ENCODE peak calls at places on chromosomes 16 and 17, in nine cellular contexts. One of them, this sample, is unnamed.

GRCh38 chr17:72125742-72126141 is 4.9 kb downstream of the SOX9 start:
- DNase-seq in IMR-90: peak
- DNase-seq in fibroblast of lung: peak
- DNase-seq in Peyer's patch: no peak
- DNase-seq in upper lobe of right lung: no peak
- DNase-seq in Panc1: no peak
- DNase-seq in AG04449: no peak
- DNase-seq in AG09309: no peak
- DNase-seq in left ventricle myocardium inferior: no peak
- DNase-seq in this sample: no peak

GRCh38 chr16:88458039-88458772 is 5.1 kb downstream of the ZFPM1 start:
- DNase-seq in upper lobe of right lung: no peak
- DNase-seq in AG04449: no peak
- DNase-seq in IMR-90: no peak
- DNase-seq in left ventricle myocardium inferior: no peak
- DNase-seq in Peyer's patch: no peak
- DNase-seq in Panc1: no peak
- DNase-seq in AG09309: no peak
- DNase-seq in fibroblast of lung: no peak
- DNase-seq in this sample: no peak

GRCh38 chr17:80955078-80955477 is 36.6 kb upstream of the CHMP6 start:
- DNase-seq in Peyer's patch: no peak
- DNase-seq in fibroblast of lung: no peak
- DNase-seq in upper lobe of right lung: peak
- DNase-seq in AG09309: no peak
- DNase-seq in AG04449: no peak
- DNase-seq in Panc1: no peak
- DNase-seq in IMR-90: no peak
- DNase-seq in left ventricle myocardium inferior: no peak
- DNase-seq in this sample: no peak

GRCh38 chr17:65366102-65366844 is 195.2 kb downstream of the AXIN2 start:
- DNase-seq in Peyer's patch: no peak
- DNase-seq in fibroblast of lung: peak
- DNase-seq in left ventricle myocardium inferior: no peak
- DNase-seq in AG04449: no peak
- DNase-seq in AG09309: no peak
- DNase-seq in IMR-90: no peak
- DNase-seq in Panc1: no peak
- DNase-seq in upper lobe of right lung: no peak
- DNase-seq in this sample: no peak

GRCh38 chr16:84692451-84692850 is 7.3 kb upstream of the USP10 start:
- DNase-seq in AG04449: no peak
- DNase-seq in IMR-90: no peak
- DNase-seq in Peyer's patch: no peak
- DNase-seq in AG09309: no peak
- DNase-seq in upper lobe of right lung: no peak
- DNase-seq in left ventricle myocardium inferior: no peak
- DNase-seq in Panc1: no peak
- DNase-seq in fibroblast of lung: no peak
- DNase-seq in this sample: no peak

GRCh38 chr16:77850637-77851330 is 62.4 kb downstream of the VAT1L start:
- DNase-seq in Panc1: no peak
- DNase-seq in AG09309: no peak
- DNase-seq in fibroblast of lung: peak
- DNase-seq in upper lobe of right lung: no peak
- DNase-seq in AG04449: no peak
- DNase-seq in left ventricle myocardium inferior: no peak
- DNase-seq in Peyer's patch: no peak
- DNase-seq in IMR-90: peak
- DNase-seq in this sample: no peak

GRCh38 chr16:80580109-80580832 is 39.5 kb downstream of the DYNLRB2 start:
- DNase-seq in upper lobe of right lung: no peak
- DNase-seq in AG09309: no peak
- DNase-seq in AG04449: no peak
- DNase-seq in IMR-90: peak
- DNase-seq in fibroblast of lung: peak
- DNase-seq in Panc1: no peak
- DNase-seq in left ventricle myocardium inferior: no peak
- DNase-seq in Peyer's patch: peak
- DNase-seq in this sample: peak

GRCh38 chr17:32445976-32446375 is 1.7 kb downstream of the PSMD11 start:
- DNase-seq in left ventricle myocardium inferior: no peak
- DNase-seq in upper lobe of right lung: no peak
- DNase-seq in AG09309: no peak
- DNase-seq in AG04449: no peak
- DNase-seq in fibroblast of lung: peak
- DNase-seq in Panc1: no peak
- DNase-seq in Peyer's patch: no peak
- DNase-seq in IMR-90: peak
- DNase-seq in this sample: no peak

GRCh38 chr17:73292031-73292531 is 19.7 kb downstream of the CDC42EP4 start:
- DNase-seq in fibroblast of lung: peak
- DNase-seq in Panc1: no peak
- DNase-seq in AG09309: no peak
- DNase-seq in AG04449: no peak
- DNase-seq in upper lobe of right lung: no peak
- DNase-seq in left ventricle myocardium inferior: peak
- DNase-seq in IMR-90: peak
- DNase-seq in Peyer's patch: no peak
- DNase-seq in this sample: no peak
- TF ChIP-seq CTCF in fibroblast of lung: no peak
- TF ChIP-seq CTCF in Panc1: no peak
- TF ChIP-seq CTCF in AG09309: no peak
- TF ChIP-seq CTCF in AG04449: no peak
- TF ChIP-seq CTCF in upper lobe of right lung: no peak
- TF ChIP-seq CTCF in left ventricle myocardium inferior: no peak
- TF ChIP-seq CTCF in IMR-90: no peak
- TF ChIP-seq CTCF in Peyer's patch: no peak
- TF ChIP-seq CTCF in this sample: no peak

GRCh38 chr17:7219812-7220592 is at the start of the genes ACADVL and DLG4:
- DNase-seq in Panc1: no peak
- DNase-seq in IMR-90: peak
- DNase-seq in fibroblast of lung: peak
- DNase-seq in AG09309: no peak
- DNase-seq in Peyer's patch: peak
- DNase-seq in upper lobe of right lung: peak
- DNase-seq in left ventricle myocardium inferior: peak
- DNase-seq in AG04449: no peak
- DNase-seq in this sample: peak

GRCh38 chr17:7222972-7223292 is 3.2 kb downstream of the ACADVL start:
- DNase-seq in IMR-90: no peak
- DNase-seq in AG04449: no peak
- DNase-seq in Peyer's patch: no peak
- DNase-seq in Panc1: no peak
- DNase-seq in fibroblast of lung: no peak
- DNase-seq in AG09309: no peak
- DNase-seq in left ventricle myocardium inferior: no peak
- DNase-seq in upper lobe of right lung: no peak
- DNase-seq in this sample: no peak

GRCh38 chr17:7220593-7221280 is 999 bp downstream of the ACADVL start:
- DNase-seq in IMR-90: peak
- DNase-seq in AG09309: no peak
- DNase-seq in Panc1: no peak
- DNase-seq in AG04449: no peak
- DNase-seq in upper lobe of right lung: peak
- DNase-seq in Peyer's patch: peak
- DNase-seq in fibroblast of lung: peak
- DNase-seq in left ventricle myocardium inferior: no peak
- DNase-seq in this sample: no peak

GRCh38 chr17:7222093-7222971 is 2.6 kb downstream of the ACADVL start:
- DNase-seq in left ventricle myocardium inferior: no peak
- DNase-seq in Panc1: no peak
- DNase-seq in AG09309: no peak
- DNase-seq in AG04449: no peak
- DNase-seq in upper lobe of right lung: no peak
- DNase-seq in IMR-90: no peak
- DNase-seq in fibroblast of lung: no peak
- DNase-seq in Peyer's patch: no peak
- DNase-seq in this sample: no peak

DNA sequence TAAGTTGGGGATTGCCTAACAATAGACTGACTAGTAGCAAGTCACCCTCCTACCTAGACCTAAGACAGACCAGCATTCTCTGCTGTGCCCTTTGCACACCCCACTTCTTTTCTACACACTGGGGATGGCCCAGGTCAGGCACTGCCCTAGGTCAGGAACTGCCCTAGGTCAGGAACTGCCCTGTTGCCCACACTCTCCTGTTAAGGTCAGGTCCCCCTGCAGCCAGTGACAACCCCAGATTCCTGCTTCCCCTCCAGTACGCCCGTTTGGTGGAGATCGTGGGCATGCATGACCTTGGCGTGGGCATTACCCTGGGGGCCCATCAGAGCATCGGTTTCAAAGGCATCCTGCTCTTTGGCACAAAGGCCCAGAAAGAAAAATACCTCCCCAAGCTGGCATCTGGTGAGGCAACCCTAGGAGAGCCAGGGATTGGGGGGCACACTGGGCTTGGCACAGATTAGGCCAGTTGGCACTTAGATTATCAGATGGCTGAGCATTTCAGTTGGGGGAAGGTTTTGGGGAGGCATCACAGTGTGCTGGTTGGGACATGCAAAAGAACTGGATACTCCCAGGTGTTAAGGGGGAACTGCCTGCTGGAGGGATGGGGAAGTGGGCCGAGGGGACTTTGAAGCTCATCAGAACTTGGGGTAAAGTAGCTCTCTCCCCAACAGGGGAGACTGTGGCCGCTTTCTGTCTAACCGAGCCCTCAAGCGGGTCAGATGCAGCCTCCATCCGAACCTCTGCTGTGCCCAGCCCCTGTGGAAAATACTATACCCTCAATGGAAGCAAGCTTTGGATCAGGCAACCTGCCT is 1.7 kb downstream of the ACADVL start:
- DNase-seq in upper lobe of right lung: no peak
- DNase-seq in AG04449: no peak
- DNase-seq in fibroblast of lung: no peak
- DNase-seq in IMR-90: no peak
- DNase-seq in Panc1: no peak
- DNase-seq in AG09309: no peak
- DNase-seq in left ventricle myocardium inferior: no peak
- DNase-seq in Peyer's patch: no peak
- DNase-seq in this sample: no peak
- H3K4me3 ChIP-seq in upper lobe of right lung: no peak
- H3K4me3 ChIP-seq in AG04449: peak
- H3K4me3 ChIP-seq in fibroblast of lung: peak
- H3K4me3 ChIP-seq in IMR-90: no peak
- H3K4me3 ChIP-seq in Panc1: peak
- H3K4me3 ChIP-seq in AG09309: no peak
- H3K4me3 ChIP-seq in left ventricle myocardium inferior: peak
- H3K4me3 ChIP-seq in Peyer's patch: no peak
- H3K4me3 ChIP-seq in this sample: no peak

GRCh38 chr17:55360971-55361370 is 60.7 kb downstream of the MMD start:
- DNase-seq in AG04449: no peak
- DNase-seq in left ventricle myocardium inferior: no peak
- DNase-seq in IMR-90: no peak
- DNase-seq in Peyer's patch: no peak
- DNase-seq in upper lobe of right lung: no peak
- DNase-seq in fibroblast of lung: no peak
- DNase-seq in Panc1: no peak
- DNase-seq in AG09309: no peak
- DNase-seq in this sample: no peak

GRCh38 chr17:55351027-55351625 is 70.5 kb downstream of the MMD start:
- DNase-seq in AG09309: no peak
- DNase-seq in fibroblast of lung: no peak
- DNase-seq in Peyer's patch: no peak
- DNase-seq in IMR-90: no peak
- DNase-seq in AG04449: no peak
- DNase-seq in left ventricle myocardium inferior: no peak
- DNase-seq in upper lobe of right lung: no peak
- DNase-seq in Panc1: no peak
- DNase-seq in this sample: no peak

GRCh38 chr17:55354941-55355340 is 66.7 kb downstream of the MMD start:
- DNase-seq in upper lobe of right lung: no peak
- DNase-seq in IMR-90: no peak
- DNase-seq in Panc1: no peak
- DNase-seq in fibroblast of lung: no peak
- DNase-seq in AG09309: no peak
- DNase-seq in left ventricle myocardium inferior: no peak
- DNase-seq in AG04449: no peak
- DNase-seq in Peyer's patch: no peak
- DNase-seq in this sample: no peak

GRCh38 chr17:55354010-55354409 is 67.6 kb downstream of the MMD start:
- DNase-seq in Panc1: no peak
- DNase-seq in AG04449: no peak
- DNase-seq in left ventricle myocardium inferior: no peak
- DNase-seq in fibroblast of lung: no peak
- DNase-seq in AG09309: no peak
- DNase-seq in IMR-90: no peak
- DNase-seq in upper lobe of right lung: no peak
- DNase-seq in Peyer's patch: no peak
- DNase-seq in this sample: no peak

DNA sequence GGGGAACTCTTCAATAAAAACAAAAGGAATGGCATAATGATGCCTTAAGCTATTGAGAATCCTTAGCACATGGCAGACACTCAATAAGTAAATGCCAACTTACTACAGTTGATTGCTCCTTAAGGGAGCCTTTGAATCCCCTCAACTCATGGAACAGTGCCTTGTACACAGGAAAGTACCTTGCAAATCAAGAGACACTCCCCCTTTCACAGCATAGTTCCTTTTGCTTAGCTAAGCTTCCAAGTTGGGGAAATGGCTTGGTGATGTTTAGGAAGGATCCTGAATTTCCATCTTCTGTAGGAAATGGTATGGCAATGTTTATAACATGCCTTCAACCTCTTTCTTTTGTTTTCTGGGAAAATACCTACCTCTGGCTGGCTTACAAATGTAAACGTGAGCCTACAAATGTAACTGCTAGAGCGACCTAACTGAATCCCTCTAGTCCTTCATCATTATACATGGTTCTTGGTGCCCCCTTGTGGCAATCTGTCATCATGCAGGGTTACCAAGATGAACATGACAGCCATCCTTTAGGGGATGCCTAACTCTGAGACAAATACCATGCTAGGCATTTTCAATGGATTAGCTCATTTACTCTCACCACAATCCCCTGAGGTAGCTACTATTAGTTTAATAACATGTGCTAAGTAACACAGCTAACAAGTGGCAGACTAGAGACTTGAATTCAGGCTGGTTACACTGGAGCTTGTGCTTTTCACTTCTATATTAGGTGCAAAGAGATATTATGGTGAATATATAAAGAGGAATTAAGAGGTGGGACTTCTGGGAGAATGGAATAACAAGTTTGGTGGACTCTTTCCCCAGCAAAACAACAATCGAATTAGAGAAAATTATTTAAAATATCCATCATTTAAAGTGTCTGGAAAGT is 65.0 kb downstream of the MMD start:
- DNase-seq in IMR-90: peak
- DNase-seq in AG09309: peak
- DNase-seq in AG04449: no peak
- DNase-seq in fibroblast of lung: peak
- DNase-seq in upper lobe of right lung: no peak
- DNase-seq in Peyer's patch: peak
- DNase-seq in Panc1: peak
- DNase-seq in left ventricle myocardium inferior: peak
- DNase-seq in this sample: peak
- TF ChIP-seq CTCF in IMR-90: peak
- TF ChIP-seq CTCF in AG09309: peak
- TF ChIP-seq CTCF in AG04449: peak
- TF ChIP-seq CTCF in fibroblast of lung: peak
- TF ChIP-seq CTCF in upper lobe of right lung: peak
- TF ChIP-seq CTCF in Peyer's patch: peak
- TF ChIP-seq CTCF in Panc1: peak
- TF ChIP-seq CTCF in left ventricle myocardium inferior: peak
- TF ChIP-seq CTCF in this sample: peak

GRCh38 chr16:75148311-75149195 is at the start of gene ZFP1:
- DNase-seq in Peyer's patch: peak
- DNase-seq in AG09309: peak
- DNase-seq in Panc1: no peak
- DNase-seq in IMR-90: peak
- DNase-seq in AG04449: peak
- DNase-seq in upper lobe of right lung: peak
- DNase-seq in left ventricle myocardium inferior: peak
- DNase-seq in fibroblast of lung: peak
- DNase-seq in this sample: peak

GRCh38 chr16:75151798-75152197 is 3.5 kb downstream of the ZFP1 start:
- DNase-seq in Peyer's patch: no peak
- DNase-seq in IMR-90: no peak
- DNase-seq in upper lobe of right lung: no peak
- DNase-seq in Panc1: no peak
- DNase-seq in AG04449: no peak
- DNase-seq in left ventricle myocardium inferior: no peak
- DNase-seq in fibroblast of lung: no peak
- DNase-seq in AG09309: no peak
- DNase-seq in this sample: no peak

GRCh38 chr16:75152635-75153034 is 4.3 kb downstream of the ZFP1 start:
- DNase-seq in AG09309: no peak
- DNase-seq in Panc1: no peak
- DNase-seq in left ventricle myocardium inferior: no peak
- DNase-seq in fibroblast of lung: no peak
- DNase-seq in IMR-90: no peak
- DNase-seq in Peyer's patch: no peak
- DNase-seq in upper lobe of right lung: no peak
- DNase-seq in AG04449: no peak
- DNase-seq in this sample: no peak

GRCh38 chr16:75147968-75148310 is 385 bp upstream of the ZFP1 start:
- DNase-seq in IMR-90: no peak
- DNase-seq in Panc1: no peak
- DNase-seq in Peyer's patch: no peak
- DNase-seq in AG09309: no peak
- DNase-seq in upper lobe of right lung: no peak
- DNase-seq in fibroblast of lung: no peak
- DNase-seq in left ventricle myocardium inferior: no peak
- DNase-seq in AG04449: no peak
- DNase-seq in this sample: no peak
- H3K4me3 ChIP-seq in IMR-90: no peak
- H3K4me3 ChIP-seq in Panc1: peak
- H3K4me3 ChIP-seq in Peyer's patch: no peak
- H3K4me3 ChIP-seq in AG09309: peak
- H3K4me3 ChIP-seq in upper lobe of right lung: peak
- H3K4me3 ChIP-seq in fibroblast of lung: peak
- H3K4me3 ChIP-seq in left ventricle myocardium inferior: peak
- H3K4me3 ChIP-seq in AG04449: peak
- H3K4me3 ChIP-seq in this sample: peak

This sample was measured in astrocyte of the cerebellum.